ENCODE peak calls at places on chromosomes 6 and 20, in six cellular contexts. H, U, V, R, G and M are unnamed samples.

GRCh38 chr6:161435426-161436065 is 161.7 kb upstream of the AGPAT4 start:
- DNase-seq in H (no peak), U (no peak), V (peak), R (peak), G (peak), M (no peak)

GRCh38 chr6:43910149-43910637 is 140.2 kb downstream of the VEGFA start:
- DNase-seq in H (no peak), U (no peak), V (no peak), R (no peak), G (no peak), M (no peak)

GRCh38 chr6:82917346-82918064 is 148.1 kb downstream of the UBE3D start:
- DNase-seq in H (no peak), U (no peak), V (peak), R (peak), G (peak), M (no peak)

GRCh38 chr6:140078552-140079126 is 704.2 kb upstream of the CITED2 start:
- DNase-seq in H (peak), U (no peak), V (peak), R (peak), G (peak), M (peak)

GRCh38 chr6:122610690-122611455 is 668 bp downstream of the PKIB start:
- DNase-seq in H (no peak), U (no peak), V (peak), R (no peak), G (peak), M (no peak)

GRCh38 chr6:13629459-13630116 is 14.5 kb downstream of the NOL7 start:
- DNase-seq in H (no peak), U (no peak), V (no peak), R (no peak), G (no peak), M (no peak)

GRCh38 chr6:144064402-144064830 is 31.0 kb downstream of the SF3B5 start:
- DNase-seq in H (no peak), U (peak), V (no peak), R (no peak), G (no peak), M (no peak)

GRCh38 chr6:11806561-11807317 is 28.1 kb upstream of the ADTRP start:
- DNase-seq in H (no peak), U (no peak), V (peak), R (no peak), G (no peak), M (no peak)

GRCh38 chr20:815914-816606 is 17.5 kb upstream of the FAM110A start:
- DNase-seq in H (no peak), U (no peak), V (peak), R (peak), G (peak), M (no peak)

GRCh38 chr6:51213806-51214205 is 395.1 kb downstream of the TFAP2B start:
- DNase-seq in H (no peak), U (no peak), V (no peak), R (no peak), G (no peak), M (no peak)

GRCh38 chr6:89862698-89863097 is 31.6 kb upstream of the GJA10 start:
- DNase-seq in H (no peak), U (no peak), V (no peak), R (no peak), G (no peak), M (no peak)

GRCh38 chr6:89859744-89860143 is 30.1 kb downstream of the CASP8AP2 start:
- DNase-seq in H (no peak), U (no peak), V (no peak), R (no peak), G (no peak), M (no peak)

GRCh38 chr6:89866024-89866678 is 28.1 kb upstream of the GJA10 start:
- DNase-seq in H (no peak), U (no peak), V (no peak), R (no peak), G (no peak), M (no peak)

GRCh38 chr6:89862281-89862680 is 32.0 kb upstream of the GJA10 start:
- DNase-seq in H (no peak), U (no peak), V (no peak), R (no peak), G (no peak), M (no peak)
- H3K4me3 ChIP-seq in H (no peak), U (no peak), V (no peak), R (no peak), G (no peak), M (no peak)

GRCh38 chr6:38723783-38724182 is 8.7 kb downstream of the DNAH8 start:
- DNase-seq in H (no peak), U (no peak), V (no peak), R (no peak), G (no peak), M (no peak)

GRCh38 chr6:38724343-38724742 is 9.2 kb downstream of the DNAH8 start:
- DNase-seq in H (no peak), U (no peak), V (no peak), R (no peak), G (no peak), M (no peak)

GRCh38 chr6:38722037-38722436 is 6.9 kb downstream of the DNAH8 start:
- DNase-seq in H (no peak), U (no peak), V (no peak), R (no peak), G (no peak), M (no peak)

GRCh38 chr6:38720295-38720694 is 5.2 kb downstream of the DNAH8 start:
- DNase-seq in H (no peak), U (no peak), V (peak), R (no peak), G (no peak), M (no peak)

DNA sequence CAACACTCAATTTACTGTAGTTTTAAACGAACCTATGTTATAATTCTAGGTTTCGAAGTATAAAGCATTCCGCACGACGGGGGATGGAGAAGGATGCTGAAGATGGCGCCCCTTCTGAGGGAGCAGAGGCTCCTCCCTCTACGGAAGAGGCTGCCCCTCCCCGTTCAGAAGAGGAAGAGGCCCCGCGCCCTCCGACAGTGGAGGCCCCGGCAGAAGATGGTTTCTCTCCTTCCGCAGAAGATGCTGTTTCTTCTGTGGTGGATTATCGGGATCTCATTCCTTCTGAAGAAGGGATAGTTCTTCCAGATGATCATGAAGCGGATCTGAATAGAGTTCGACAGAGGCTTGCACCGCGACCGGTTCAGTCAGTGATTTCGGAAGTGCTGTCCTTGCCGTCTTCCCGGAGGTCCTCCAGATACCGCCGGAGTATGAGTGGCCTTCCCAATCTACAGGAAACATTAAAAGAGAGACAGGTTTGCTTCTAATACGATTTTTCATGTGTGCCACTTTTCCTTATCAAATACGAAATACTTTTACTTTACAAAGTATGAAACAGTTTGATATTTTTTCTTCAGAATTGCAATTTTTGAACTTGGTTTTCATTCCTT is 7.7 kb downstream of the DNAH8 start:
- DNase-seq in H (no peak), U (no peak), V (no peak), R (no peak), G (no peak), M (no peak)
- H3K4me3 ChIP-seq in H (no peak), U (no peak), V (no peak), R (no peak), G (no peak), M (no peak)

GRCh38 chr20:11917663-11918062 is at the start of gene BTBD3:
- DNase-seq in H (no peak), U (no peak), V (peak), R (peak), G (peak), M (no peak)
- H3K4me3 ChIP-seq in H (no peak), U (peak), V (peak), R (no peak), G (peak), M (peak)

DNA sequence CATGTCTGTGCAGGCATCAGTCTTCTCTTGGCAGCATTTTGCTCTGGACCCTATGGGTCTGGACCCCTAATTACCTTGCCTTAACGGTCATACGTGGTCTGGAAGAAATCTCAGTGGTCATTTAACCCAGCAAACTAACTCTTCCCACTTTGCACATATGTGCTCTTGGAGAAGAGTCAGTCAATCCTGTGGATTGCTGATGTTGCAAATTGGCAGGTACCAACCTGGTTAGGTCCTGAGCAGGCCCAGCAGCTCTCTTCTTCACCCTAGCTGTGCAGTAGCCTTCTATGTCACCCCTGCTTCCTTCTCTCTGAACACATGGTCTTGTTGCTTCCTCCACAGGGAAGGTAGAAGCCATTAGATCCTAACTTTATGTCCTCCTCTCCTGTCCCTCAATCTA is 1.6 kb downstream of the CEP43 start:
- DNase-seq in H (no peak), U (no peak), V (no peak), R (no peak), G (no peak), M (no peak)
- H3K4me3 ChIP-seq in H (no peak), U (no peak), V (no peak), R (no peak), G (peak), M (no peak)

GRCh38 chr6:153150400-153150766 is 19.3 kb upstream of the RGS17 start:
- DNase-seq in H (no peak), U (no peak), V (no peak), R (no peak), G (no peak), M (no peak)

GRCh38 chr6:153145591-153145990 is 14.5 kb upstream of the RGS17 start:
- DNase-seq in H (no peak), U (no peak), V (no peak), R (no peak), G (no peak), M (no peak)

GRCh38 chr6:153146413-153146812 is 15.3 kb upstream of the RGS17 start:
- DNase-seq in H (no peak), U (no peak), V (no peak), R (no peak), G (no peak), M (no peak)

DNA sequence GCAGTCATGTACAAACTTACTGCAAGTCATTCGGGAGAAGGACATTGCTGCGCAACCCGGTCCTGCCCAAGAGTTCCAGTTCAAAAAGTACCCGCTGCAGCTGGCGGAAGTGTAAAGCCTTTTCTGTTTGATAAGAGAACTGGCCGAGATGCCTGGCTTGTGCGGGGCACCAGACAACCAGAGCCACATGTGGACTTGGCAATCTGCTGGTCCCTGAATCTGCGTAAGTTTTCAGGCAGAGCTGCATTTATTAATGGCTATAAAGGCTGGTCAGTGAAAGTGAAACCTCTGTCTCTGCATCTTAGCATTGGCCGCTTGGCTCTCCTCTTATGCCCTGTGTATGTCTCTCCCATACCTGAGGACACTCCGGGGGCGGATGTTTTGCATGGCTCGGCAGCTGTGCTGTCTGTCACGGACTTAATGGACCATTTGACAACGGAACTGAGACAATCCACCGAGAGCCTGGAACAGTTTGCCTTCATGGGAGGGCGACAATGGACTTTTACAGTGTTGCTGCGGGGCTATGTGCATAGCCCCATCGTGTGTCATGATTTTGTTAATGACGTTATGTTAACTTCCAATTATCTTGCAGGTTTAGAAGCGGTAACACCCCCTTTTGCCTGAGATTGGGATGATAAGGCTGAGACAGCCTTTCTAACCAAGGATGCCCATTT is 19.8 kb upstream of the RGS17 start:
- DNase-seq in H (peak), U (no peak), V (no peak), R (no peak), G (no peak), M (no peak)
- H3K4me3 ChIP-seq in H (peak), U (no peak), V (no peak), R (no peak), G (no peak), M (peak)

DNA sequence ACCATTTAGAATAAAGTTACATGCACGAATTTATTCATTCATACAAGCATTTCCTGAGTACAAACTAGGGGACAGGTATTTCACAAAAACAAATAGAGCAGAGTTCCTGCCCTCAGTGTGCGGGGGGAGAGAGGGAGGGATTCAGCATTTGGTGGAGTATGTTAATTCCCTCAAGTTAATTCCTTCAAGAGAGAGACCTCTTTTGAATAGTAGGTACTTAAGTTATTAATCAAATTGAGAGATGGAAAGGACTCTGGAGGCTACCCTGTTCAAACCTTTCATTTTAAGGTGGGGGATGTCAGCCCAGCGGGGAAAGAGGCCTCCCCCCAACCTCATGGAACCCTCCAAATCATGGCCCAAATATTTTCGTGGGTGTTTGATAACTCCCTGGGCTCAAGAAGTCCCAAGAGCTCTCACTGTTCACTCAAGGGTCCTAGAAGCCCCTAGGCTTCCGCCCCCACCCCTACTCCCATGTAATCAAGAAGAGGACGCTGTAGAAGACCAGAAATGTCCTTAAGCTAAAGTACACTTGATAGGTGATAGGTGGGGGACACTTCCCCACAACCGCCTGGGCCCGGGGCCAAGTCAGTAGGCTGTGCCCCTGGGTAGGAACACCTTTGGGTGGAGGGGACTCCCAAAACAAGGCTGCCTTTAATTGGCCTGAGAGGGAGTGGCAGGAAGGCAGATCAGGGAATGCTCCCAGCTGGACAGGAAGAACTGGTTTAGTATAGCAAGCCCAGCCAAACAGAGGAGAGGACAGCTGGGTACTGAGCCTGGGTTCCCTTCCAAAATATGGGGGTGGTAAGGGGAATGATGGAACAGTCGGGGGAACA is 2.9 kb downstream of the SDC4 start:
- DNase-seq in H (no peak), U (no peak), V (no peak), R (no peak), G (no peak), M (no peak)
- H3K4me3 ChIP-seq in H (peak), U (peak), V (peak), R (peak), G (peak), M (peak)

GRCh38 chr20:39268566-39268965 is 306.4 kb downstream of the DHX35 start:
- DNase-seq in H (no peak), U (no peak), V (no peak), R (no peak), G (no peak), M (no peak)
- H3K4me3 ChIP-seq in H (no peak), U (no peak), V (no peak), R (no peak), G (no peak), M (no peak)

DNA sequence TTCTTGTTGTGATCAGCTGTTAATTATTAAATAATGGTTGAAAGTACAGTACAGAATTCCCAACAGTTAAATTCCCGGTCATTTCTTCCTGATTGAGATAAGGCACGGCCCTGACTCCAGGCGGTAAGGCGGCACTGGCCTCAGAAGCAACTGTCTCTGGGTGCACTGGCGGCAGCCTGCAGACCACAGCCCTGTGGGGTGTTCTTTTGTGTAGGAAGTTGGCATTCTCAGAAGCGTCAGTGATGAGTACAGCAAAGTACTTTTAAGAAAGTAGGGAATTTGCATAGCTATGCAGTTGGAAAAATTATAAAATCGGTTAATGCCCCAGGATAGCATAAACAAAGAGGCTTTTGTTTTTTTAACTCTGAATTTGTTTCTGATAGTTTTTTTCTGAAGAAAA is 50.5 kb downstream of the SAMD5 start:
- DNase-seq in H (peak), U (no peak), V (no peak), R (no peak), G (no peak), M (no peak)
- H3K4me3 ChIP-seq in H (no peak), U (peak), V (no peak), R (no peak), G (no peak), M (no peak)